ENCODE peak calls at places on chromosomes 3 and 15, in four cellular contexts. C is GM23248; A is CD4-positive, alpha-beta memory T cell; O is A549. E is an unnamed sample.
A peak's percentile ranks its signal among the peaks of the same experiment; 100 is the strongest.

GRCh38 chr3:16362781-16363180 is 97.8 kb downstream of the OXNAD1 start:
- DNase-seq in C (peak; percentile 40), A (no peak), O (no peak), E (no peak)

GRCh38 chr3:30951806-30952205 is 57.3 kb upstream of the GADL1 start:
- DNase-seq in C (no peak), A (no peak), O (no peak), E (no peak)

GRCh38 chr3:151315136-151315535 is 1.5 kb downstream of the GPR87 start:
- DNase-seq in C (peak; percentile 34), A (no peak), O (no peak), E (no peak)

GRCh38 chr15:95799286-95800187 is 531.0 kb upstream of the NR2F2 start:
- DNase-seq in C (peak; percentile 87), A (no peak), O (peak; percentile 73), E (no peak)

GRCh38 chr3:128383316-128384235 is 83.1 kb downstream of the DNAJB8 start:
- DNase-seq in C (peak; percentile 62), A (no peak), O (peak; percentile 40), E (no peak)

GRCh38 chr3:24067483-24067882 is 122.4 kb downstream of the NR1D2 start:
- DNase-seq in C (peak; percentile 63), A (no peak), O (no peak), E (no peak)

GRCh38 chr3:193771011-193771697 is 178.1 kb downstream of the OPA1 start:
- DNase-seq in C (no peak), A (no peak), O (no peak), E (no peak)

GRCh38 chr15:63063164-63063756 is 20.7 kb downstream of the TPM1 start:
- DNase-seq in C (no peak), A (no peak), O (no peak), E (no peak)

GRCh38 chr15:49809894-49810594 is 189.2 kb downstream of the DTWD1 start:
- DNase-seq in C (no peak), A (no peak), O (peak; percentile 19), E (no peak)

GRCh38 chr15:99441427-99441766 is 124.4 kb upstream of the MEF2A start:
- DNase-seq in C (no peak), A (no peak), O (no peak), E (no peak)

GRCh38 chr15:99440029-99440428 is 125.8 kb upstream of the MEF2A start:
- DNase-seq in C (no peak), A (no peak), O (no peak), E (no peak)

GRCh38 chr15:99439524-99439835 is 126.3 kb upstream of the MEF2A start:
- DNase-seq in C (no peak), A (no peak), O (no peak), E (no peak)

GRCh38 chr15:99441871-99442267 is 123.9 kb upstream of the MEF2A start:
- DNase-seq in C (no peak), A (no peak), O (no peak), E (no peak)

GRCh38 chr15:99440551-99441426 is 125.0 kb upstream of the MEF2A start:
- DNase-seq in C (no peak), A (no peak), O (no peak), E (no peak)
- H3K4me1 ChIP-seq in C (peaks cover 20% of the 10 kb centered on the region), A (peaks cover 42% of the 10 kb centered on the region), O (peaks cover 17% of the 10 kb centered on the region), E (peaks cover 29% of the 10 kb centered on the region)

DNA sequence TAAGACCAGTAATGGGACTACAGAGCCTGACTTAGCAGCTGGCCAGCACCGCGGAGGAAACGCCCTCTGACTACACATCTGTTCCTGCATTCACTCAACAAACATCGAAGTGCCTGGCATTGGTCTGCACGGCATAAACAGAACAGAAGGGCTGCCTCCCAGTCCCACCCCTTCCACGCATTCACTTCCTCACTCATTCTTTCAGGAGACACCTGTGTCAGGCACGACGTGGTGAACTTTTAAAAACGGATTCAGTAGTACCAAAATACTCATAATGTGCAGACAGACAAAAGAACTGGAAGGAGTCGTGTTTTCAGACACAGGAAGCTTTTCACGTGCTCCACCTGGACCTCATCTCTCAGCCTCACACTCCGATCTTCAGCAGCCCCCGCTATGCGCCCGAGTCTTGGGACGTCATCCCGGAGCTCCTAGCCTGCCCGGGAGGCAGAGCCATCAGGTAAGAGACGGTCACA is 123.3 kb downstream of the XXYLT1 start:
- DNase-seq in C (peak; percentile 85), A (peak; percentile 22), O (no peak), E (no peak)
- H3K4me3 ChIP-seq in C (peak overlapping the region; percentile 47), A (peak overlapping the region; percentile 41), O (no peak overlapping the region), E (peak overlapping the region; percentile 31)

GRCh38 chr15:39784125-39784524 is 1.5 kb upstream of the FSIP1 start:
- DNase-seq in C (peak; percentile 69), A (no peak), O (no peak), E (no peak)

GRCh38 chr15:39785806-39786205 is 3.2 kb upstream of the FSIP1 start:
- DNase-seq in C (no peak), A (no peak), O (no peak), E (no peak)

GRCh38 chr15:39785139-39785538 is 2.5 kb upstream of the FSIP1 start:
- DNase-seq in C (no peak), A (no peak), O (no peak), E (no peak)

GRCh38 chr15:39783244-39783820 is 691 bp upstream of the FSIP1 start:
- DNase-seq in C (peak; percentile 56), A (peak; percentile 19), O (no peak), E (no peak)

GRCh38 chr15:39784638-39785037 is 2.0 kb upstream of the FSIP1 start:
- DNase-seq in C (no peak), A (no peak), O (no peak), E (no peak)
- H3K4me1 ChIP-seq in C (peaks cover 54% of the 10 kb centered on the region), A (peaks cover 38% of the 10 kb centered on the region), O (peaks cover 15% of the 10 kb centered on the region), E (peaks cover 6% of the 10 kb centered on the region)

DNA sequence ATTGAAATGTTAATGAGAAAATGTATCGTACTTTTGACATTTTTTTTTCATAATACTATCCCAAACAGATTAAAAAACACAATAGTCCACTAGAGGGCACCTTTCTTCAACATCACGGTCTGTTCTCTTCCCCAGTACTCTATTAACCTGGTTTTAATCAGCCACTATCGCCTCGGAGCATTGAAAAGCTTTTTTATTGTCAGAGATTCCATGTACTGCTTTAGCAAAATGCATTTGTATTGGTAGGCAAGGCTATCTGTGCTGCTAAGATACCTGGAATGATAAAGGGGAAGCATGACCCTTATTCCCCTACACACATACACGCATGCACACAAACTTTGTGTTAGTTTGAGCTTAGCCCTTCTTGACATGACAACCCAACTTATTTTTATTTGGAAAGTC is 160.1 kb upstream of the IL12A start:
- DNase-seq in C (peak; percentile 80), A (no peak), O (peak; percentile 54), E (no peak)
- H3K4me3 ChIP-seq in C (peak overlapping the region; percentile 22), A (no peak overlapping the region), O (no peak overlapping the region), E (no peak overlapping the region)

GRCh38 chr15:85386261-85386660 is 5.9 kb downstream of the AKAP13 start:
- DNase-seq in C (no peak), A (no peak), O (no peak), E (no peak)

GRCh38 chr15:85388962-85389361 is 8.6 kb downstream of the AKAP13 start:
- DNase-seq in C (peak; percentile 27), A (no peak), O (no peak), E (no peak)

GRCh38 chr15:85389774-85390173 is 9.4 kb downstream of the AKAP13 start:
- DNase-seq in C (no peak), A (no peak), O (no peak), E (no peak)

GRCh38 chr15:85393206-85393605 is 12.8 kb downstream of the AKAP13 start:
- DNase-seq in C (no peak), A (no peak), O (no peak), E (no peak)

DNA sequence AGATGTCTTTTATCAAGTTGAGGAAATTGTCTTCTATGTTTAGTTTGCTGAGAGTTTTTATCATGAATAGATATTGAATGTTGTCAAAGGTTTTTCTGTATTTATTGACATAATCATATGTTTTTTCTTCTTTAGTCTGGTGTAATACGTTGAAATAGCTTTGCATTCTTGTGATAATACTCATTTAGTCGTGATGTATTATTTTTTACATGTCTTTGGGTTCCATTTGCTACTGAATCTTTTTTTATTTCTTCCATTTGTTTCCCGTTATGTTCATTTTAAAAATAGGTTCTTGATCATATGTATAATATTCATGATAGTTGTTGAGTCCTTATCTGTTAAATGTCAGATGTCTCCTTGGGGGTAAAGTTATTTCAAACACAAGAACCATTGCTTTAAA is 8.1 kb downstream of the AKAP13 start:
- DNase-seq in C (peak; percentile 33), A (no peak), O (no peak), E (no peak)
- H3K4me1 ChIP-seq in C (peaks cover 20% of the 10 kb centered on the region), A (peaks cover 65% of the 10 kb centered on the region), O (peaks cover 40% of the 10 kb centered on the region), E (peaks cover 3% of the 10 kb centered on the region)

GRCh38 chr3:11288786-11289637 is 16.8 kb downstream of the ATG7 start:
- DNase-seq in C (peak; percentile 92), A (no peak), O (peak; percentile 79), E (no peak)

GRCh38 chr3:11289864-11290263 is 17.7 kb downstream of the ATG7 start:
- DNase-seq in C (peak; percentile 32), A (no peak), O (no peak), E (no peak)

GRCh38 chr3:11290743-11291680 is 18.8 kb downstream of the ATG7 start:
- DNase-seq in C (peak; percentile 80), A (peak; percentile 67), O (no peak), E (no peak)

GRCh38 chr3:11285471-11285870 is 13.3 kb downstream of the ATG7 start:
- DNase-seq in C (no peak), A (no peak), O (no peak), E (no peak)

GRCh38 chr3:11288021-11288491 is 15.9 kb downstream of the ATG7 start:
- DNase-seq in C (peak; percentile 79), A (no peak), O (no peak), E (no peak)
- H3K4me3 ChIP-seq in C (peak overlapping the region; percentile 56), A (no peak overlapping the region), O (no peak overlapping the region), E (no peak overlapping the region)